ENCODE peak calls at places on chromosomes 1 and 21, in seven cellular contexts. J is CD4-positive, CD25-positive, alpha-beta regulatory T cell; S is CD8-positive, alpha-beta memory T cell; W is psoas muscle; B is naive thymus-derived CD4-positive, alpha-beta T cell; U is SK-N-SH; R is H9. H is an unnamed sample.

GRCh38 chr1:20342294-20343148 is 51.8 kb downstream of the VWA5B1 start:
- DNase-seq in J (no peak), S (no peak), W (no peak), B (no peak), U (peak; percentile 51), R (peak; percentile 38), H (no peak)

GRCh38 chr21:32611471-32611997 is 643 bp downstream of the CFAP298 start:
- DNase-seq in J (peak; percentile 51), S (peak; percentile 59), W (no peak), B (peak; percentile 13), U (peak; percentile 57), R (no peak), H (no peak)

GRCh38 chr21:26169061-26169610 is 1.4 kb downstream of the APP start:
- DNase-seq in J (peak; percentile 75), S (no peak), W (peak; percentile 55), B (peak; percentile 65), U (peak; percentile 71), R (peak; percentile 39), H (peak; percentile 39)

GRCh38 chr1:13898406-13898805 is 198.4 kb downstream of the PRDM2 start:
- DNase-seq in J (no peak), S (no peak), W (no peak), B (no peak), U (no peak), R (no peak), H (no peak)

GRCh38 chr21:39116761-39117425 is 66.4 kb downstream of the PSMG1 start:
- DNase-seq in J (no peak), S (no peak), W (no peak), B (no peak), U (no peak), R (no peak), H (no peak)

GRCh38 chr21:45555557-45556301 is 13.5 kb upstream of the SLC19A1 start:
- DNase-seq in J (no peak), S (peak; percentile 64), W (peak; percentile 87), B (peak; percentile 43), U (peak; percentile 98), R (peak; percentile 92), H (peak; percentile 69)

GRCh38 chr1:8987881-8988617 is 38.2 kb downstream of the SLC2A7 start:
- DNase-seq in J (peak; percentile 66), S (peak; percentile 69), W (peak; percentile 71), B (peak; percentile 63), U (peak; percentile 78), R (peak; percentile 68), H (peak; percentile 51)

GRCh38 chr1:77539510-77540142 is 142.8 kb downstream of the ZZZ3 start:
- DNase-seq in J (no peak), S (no peak), W (no peak), B (no peak), U (peak; percentile 64), R (no peak), H (no peak)

GRCh38 chr1:164644774-164645634 is 86.0 kb downstream of the PBX1 start:
- DNase-seq in J (no peak), S (no peak), W (no peak), B (no peak), U (peak; percentile 20), R (no peak), H (no peak)

GRCh38 chr1:53662951-53663350 is 76.0 kb downstream of the GLIS1 start:
- DNase-seq in J (no peak), S (no peak), W (no peak), B (no peak), U (no peak), R (no peak), H (no peak)

GRCh38 chr1:235424092-235424491 is 56.9 kb downstream of the TBCE start:
- DNase-seq in J (peak; percentile 23), S (no peak), W (no peak), B (no peak), U (no peak), R (no peak), H (no peak)

GRCh38 chr1:248837045-248837793 is 805 bp upstream of the ZNF672 start:
- DNase-seq in J (no peak), S (peak; percentile 39), W (peak; percentile 63), B (no peak), U (no peak), R (no peak), H (no peak)

GRCh38 chr1:184296466-184297243 is 90.2 kb upstream of the C1orf21 start:
- DNase-seq in J (no peak), S (no peak), W (peak; percentile 84), B (no peak), U (no peak), R (no peak), H (peak; percentile 80)

GRCh38 chr1:162380061-162380846 is 1.3 kb upstream of the C1orf226 start:
- DNase-seq in J (no peak), S (no peak), W (no peak), B (no peak), U (no peak), R (no peak), H (no peak)

GRCh38 chr1:13478687-13479086 is 35.1 kb downstream of the LRRC38 start:
- DNase-seq in J (no peak), S (no peak), W (no peak), B (no peak), U (no peak), R (no peak), H (no peak)

GRCh38 chr1:237712808-237713207 is 177.9 kb downstream of the ZP4 start:
- DNase-seq in J (no peak), S (no peak), W (no peak), B (no peak), U (no peak), R (no peak), H (no peak)

GRCh38 chr1:243409284-243409683 is 153.4 kb downstream of the SDCCAG8 start:
- DNase-seq in J (peak; percentile 38), S (no peak), W (no peak), B (no peak), U (no peak), R (no peak), H (no peak)

GRCh38 chr1:168386949-168387586 is 106.4 kb downstream of the TBX19 start:
- DNase-seq in J (peak; percentile 61), S (peak; percentile 88), W (peak; percentile 61), B (peak; percentile 64), U (peak; percentile 58), R (peak; percentile 81), H (no peak)

GRCh38 chr1:53525595-53525994 is 66.4 kb downstream of the DMRTB1 start:
- DNase-seq in J (no peak), S (no peak), W (no peak), B (no peak), U (peak; percentile 66), R (peak; percentile 69), H (no peak)

GRCh38 chr1:201791775-201792166 is 37.2 kb upstream of the IPO9 start:
- DNase-seq in J (no peak), S (no peak), W (no peak), B (no peak), U (peak; percentile 38), R (no peak), H (no peak)

GRCh38 chr1:119453021-119453420 is 38.1 kb downstream of the HSD3B2 start:
- DNase-seq in J (no peak), S (no peak), W (no peak), B (no peak), U (no peak), R (no peak), H (peak; percentile 38)

GRCh38 chr21:41506526-41507520 is 1.1 kb downstream of the TMPRSS2 start:
- DNase-seq in J (no peak), S (no peak), W (no peak), B (no peak), U (no peak), R (peak; percentile 59), H (no peak)

GRCh38 chr1:37325010-37325409 is 149.4 kb upstream of the ZC3H12A start:
- DNase-seq in J (no peak), S (no peak), W (no peak), B (no peak), U (no peak), R (no peak), H (no peak)

GRCh38 chr1:175812936-175813335 is 69.5 kb upstream of the TNR start:
- DNase-seq in J (no peak), S (no peak), W (no peak), B (no peak), U (no peak), R (no peak), H (no peak)

GRCh38 chr1:175818929-175819328 is 75.5 kb upstream of the TNR start:
- DNase-seq in J (no peak), S (no peak), W (no peak), B (no peak), U (no peak), R (no peak), H (no peak)

GRCh38 chr1:175810305-175810704 is 66.9 kb upstream of the TNR start:
- DNase-seq in J (no peak), S (no peak), W (no peak), B (no peak), U (no peak), R (no peak), H (no peak)

GRCh38 chr1:175820456-175820855 is 77.1 kb upstream of the TNR start:
- DNase-seq in J (no peak), S (no peak), W (no peak), B (no peak), U (no peak), R (no peak), H (no peak)

GRCh38 chr1:175814885-175815284 is 71.5 kb upstream of the TNR start:
- DNase-seq in J (no peak), S (no peak), W (no peak), B (no peak), U (no peak), R (no peak), H (no peak)
- H3K9me3 ChIP-seq in J (no peaks in the 10 kb centered on the region), S (no peaks in the 10 kb centered on the region), W (no peaks in the 10 kb centered on the region), B (no peaks in the 10 kb centered on the region), U (no peaks in the 10 kb centered on the region), R (no peaks in the 10 kb centered on the region), H (peaks cover under 1% of the 10 kb centered on the region)

DNA sequence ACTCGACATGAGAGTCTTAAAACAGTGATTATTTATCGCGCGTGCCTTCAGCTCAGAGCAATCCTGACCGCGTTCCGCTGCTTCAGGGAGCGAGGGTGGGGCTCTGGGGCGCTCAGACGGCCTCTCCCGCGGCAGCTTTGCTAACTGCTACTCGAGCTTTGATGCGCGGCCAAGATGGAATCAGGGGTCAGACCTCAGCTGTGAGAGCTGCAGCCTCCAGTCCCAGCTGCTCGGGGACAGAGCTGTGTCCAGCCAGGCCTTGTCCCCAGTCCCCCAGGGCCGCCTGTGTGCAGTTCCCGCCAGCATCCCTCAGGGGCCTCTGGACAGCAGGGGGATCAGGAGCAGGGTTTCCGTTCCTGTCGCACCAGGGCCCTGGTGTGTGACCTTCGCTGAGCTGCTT is 104.6 kb upstream of the TTC34 start:
- DNase-seq in J (no peak), S (no peak), W (no peak), B (no peak), U (no peak), R (no peak), H (no peak)
- H3K9me3 ChIP-seq in J (no peaks in the 10 kb centered on the region), S (no peaks in the 10 kb centered on the region), W (no peaks in the 10 kb centered on the region), B (no peaks in the 10 kb centered on the region), U (no peaks in the 10 kb centered on the region), R (peaks cover 90% of the 10 kb centered on the region), H (no peaks in the 10 kb centered on the region)

DNA sequence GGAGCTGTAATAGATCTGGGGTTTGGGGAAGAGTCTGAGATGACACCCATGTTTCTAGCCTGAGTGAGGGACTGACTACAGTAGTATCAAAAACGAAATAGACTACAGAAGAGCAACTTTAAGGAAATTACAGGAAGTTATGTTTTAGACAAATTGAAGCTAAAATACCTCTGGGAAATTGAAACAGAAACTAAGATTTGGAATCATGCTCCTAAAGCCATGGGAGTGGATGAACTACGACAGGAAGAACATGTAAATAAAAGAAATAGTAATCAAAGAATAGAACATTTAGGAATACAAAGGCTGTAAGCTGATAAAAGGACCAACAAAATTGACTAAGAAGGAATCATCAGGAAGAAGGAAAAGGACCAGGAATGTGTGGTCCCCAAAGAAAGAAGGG is 68.9 kb downstream of the KIAA0319L start:
- DNase-seq in J (no peak), S (no peak), W (no peak), B (no peak), U (no peak), R (no peak), H (no peak)
- H3K9me3 ChIP-seq in J (no peaks in the 10 kb centered on the region), S (no peaks in the 10 kb centered on the region), W (no peaks in the 10 kb centered on the region), B (peaks cover 6% of the 10 kb centered on the region), U (no peaks in the 10 kb centered on the region), R (no peaks in the 10 kb centered on the region), H (no peaks in the 10 kb centered on the region)

GRCh38 chr21:24336491-24336890 is 1270.8 kb downstream of the MRPL39 start:
- DNase-seq in J (no peak), S (no peak), W (no peak), B (no peak), U (no peak), R (no peak), H (no peak)
- H3K9me3 ChIP-seq in J (peaks cover 1% of the 10 kb centered on the region), S (no peaks in the 10 kb centered on the region), W (no peaks in the 10 kb centered on the region), B (no peaks in the 10 kb centered on the region), U (no peaks in the 10 kb centered on the region), R (no peaks in the 10 kb centered on the region), H (no peaks in the 10 kb centered on the region)